ENCODE peak calls at places on chromosomes 3 and 15, in six cellular contexts. H is skeletal muscle cell; E is spleen; W is RKO; Y is CD4-positive, alpha-beta T cell; K is non-pigmented ciliary epithelial cell. Q is an unnamed sample.

GRCh38 chr3:69710153-69710977 is 28.9 kb upstream of the MITF start:
- DNase-seq in K (peak; percentile 58), W (no peak), H (peak; percentile 85), Y (no peak), E (no peak), Q (no peak)

GRCh38 chr3:108201258-108201657 is 21.0 kb downstream of the IFT57 start:
- DNase-seq in Y (no peak), W (no peak), E (no peak), K (no peak), H (no peak), Q (no peak)

GRCh38 chr3:112979244-112979832 is 4.4 kb upstream of the CD200R1 start:
- DNase-seq in E (no peak), K (no peak), H (no peak), W (peak; percentile 43), Y (no peak), Q (no peak)

GRCh38 chr3:66142079-66142478 is 78.7 kb upstream of the SLC25A26 start:
- DNase-seq in H (no peak), K (no peak), W (no peak), Y (no peak), E (no peak), Q (no peak)

GRCh38 chr3:75303676-75304075 is 360.5 kb upstream of the FRG2C start:
- DNase-seq in K (no peak), H (no peak), Y (no peak), E (no peak), W (no peak), Q (no peak)

GRCh38 chr3:160185711-160186110 is 39.5 kb upstream of the C3orf80 start:
- DNase-seq in E (no peak), K (no peak), W (no peak), Y (no peak), H (no peak), Q (no peak)

GRCh38 chr3:111649180-111649579 is 54.0 kb upstream of the ZBED2 start:
- DNase-seq in H (no peak), Y (no peak), W (no peak), E (no peak), K (no peak), Q (no peak)

GRCh38 chr3:141237701-141238521 is 6.3 kb downstream of the PXYLP1 start:
- DNase-seq in Y (no peak), W (peak; percentile 50), K (no peak), H (no peak), E (no peak), Q (no peak)

GRCh38 chr15:48677821-48678220 is 32.3 kb upstream of the FBN1 start:
- DNase-seq in Y (no peak), H (no peak), W (no peak), K (no peak), E (no peak), Q (no peak)

GRCh38 chr3:140529558-140529957 is 148.3 kb upstream of the TRIM42 start:
- DNase-seq in W (no peak), K (no peak), E (no peak), H (no peak), Y (no peak), Q (no peak)

GRCh38 chr3:110352841-110353595 is 718.6 kb upstream of the NECTIN3 start:
- DNase-seq in Y (no peak), K (no peak), E (no peak), W (no peak), H (no peak), Q (no peak)

GRCh38 chr3:30628931-30629590 is 22.7 kb downstream of the TGFBR2 start:
- DNase-seq in H (no peak), Y (no peak), K (no peak), W (no peak), E (no peak), Q (no peak)

GRCh38 chr3:42556089-42556632 is 25.6 kb downstream of the SEC22C start:
- DNase-seq in K (no peak), Y (peak; percentile 41), E (no peak), W (no peak), H (no peak), Q (no peak)

GRCh38 chr3:172101107-172101506 is 61.7 kb downstream of the FNDC3B start:
- DNase-seq in Y (no peak), H (no peak), W (no peak), K (no peak), E (no peak), Q (no peak)

GRCh38 chr15:67813104-67813634 is 12.1 kb upstream of the SKOR1 start:
- DNase-seq in E (peak; percentile 40), H (no peak), K (no peak), Y (no peak), W (no peak), Q (no peak)

GRCh38 chr3:142095866-142096265 is 53.5 kb downstream of the TFDP2 start:
- DNase-seq in Y (no peak), H (no peak), E (no peak), K (no peak), W (no peak), Q (no peak)

GRCh38 chr15:75508741-75509532 is 57.4 kb upstream of the SIN3A start:
- DNase-seq in H (peak; percentile 12), E (no peak), W (peak; percentile 67), Y (no peak), K (no peak), Q (peak; percentile 8)

GRCh38 chr15:47972738-47973137 is 148.1 kb upstream of the SLC24A5 start:
- DNase-seq in K (no peak), E (no peak), Y (no peak), H (no peak), W (no peak), Q (no peak)